ENCODE peak calls at places on chromosomes 6 and 20, in ten cellular contexts. One of them, this sample, is unnamed.
A peak's percentile ranks its signal among the peaks of the same experiment; 100 is the strongest.

GRCh38 chr20:52047811-52048302 is 143.7 kb downstream of the ZFP64 start:
- DNase-seq in right cardiac atrium: no peak
- DNase-seq in PC-9: no peak
- DNase-seq in cardiac muscle cell: peak; percentile 23
- DNase-seq in ascending aorta: no peak
- DNase-seq in endothelial cell of umbilical vein: peak; percentile 26
- DNase-seq in heart left ventricle: no peak
- DNase-seq in gastrocnemius medialis: no peak
- DNase-seq in CD8-positive, alpha-beta T cell: peak; percentile 40
- DNase-seq in HL-60: no peak
- DNase-seq in this sample: no peak

GRCh38 chr20:64225166-64225595 is 30.4 kb upstream of the PCMTD2 start:
- DNase-seq in right cardiac atrium: no peak
- DNase-seq in PC-9: no peak
- DNase-seq in cardiac muscle cell: no peak
- DNase-seq in ascending aorta: no peak
- DNase-seq in endothelial cell of umbilical vein: no peak
- DNase-seq in heart left ventricle: no peak
- DNase-seq in gastrocnemius medialis: no peak
- DNase-seq in CD8-positive, alpha-beta T cell: no peak
- DNase-seq in HL-60: no peak
- DNase-seq in this sample: no peak

GRCh38 chr20:63541371-63541770 is 4.2 kb upstream of the PTK6 start:
- DNase-seq in right cardiac atrium: no peak
- DNase-seq in PC-9: no peak
- DNase-seq in cardiac muscle cell: no peak
- DNase-seq in ascending aorta: no peak
- DNase-seq in endothelial cell of umbilical vein: no peak
- DNase-seq in heart left ventricle: no peak
- DNase-seq in gastrocnemius medialis: no peak
- DNase-seq in CD8-positive, alpha-beta T cell: no peak
- DNase-seq in HL-60: no peak
- DNase-seq in this sample: no peak

GRCh38 chr6:46491789-46492547 is 719 bp upstream of the RCAN2 start:
- DNase-seq in right cardiac atrium: peak; percentile 87
- DNase-seq in PC-9: peak; percentile 52
- DNase-seq in cardiac muscle cell: peak; percentile 6
- DNase-seq in ascending aorta: peak; percentile 83
- DNase-seq in endothelial cell of umbilical vein: peak; percentile 10
- DNase-seq in heart left ventricle: peak; percentile 77
- DNase-seq in gastrocnemius medialis: peak; percentile 26
- DNase-seq in CD8-positive, alpha-beta T cell: no peak
- DNase-seq in HL-60: no peak
- DNase-seq in this sample: no peak

GRCh38 chr6:126773122-126773805 is 345.2 kb upstream of the RSPO3 start:
- DNase-seq in right cardiac atrium: peak; percentile 72
- DNase-seq in PC-9: no peak
- DNase-seq in cardiac muscle cell: peak; percentile 27
- DNase-seq in ascending aorta: no peak
- DNase-seq in endothelial cell of umbilical vein: peak; percentile 57
- DNase-seq in heart left ventricle: no peak
- DNase-seq in gastrocnemius medialis: no peak
- DNase-seq in CD8-positive, alpha-beta T cell: no peak
- DNase-seq in HL-60: no peak
- DNase-seq in this sample: no peak

GRCh38 chr6:16821834-16822264 is 60.6 kb upstream of the ATXN1 start:
- DNase-seq in right cardiac atrium: no peak
- DNase-seq in PC-9: no peak
- DNase-seq in cardiac muscle cell: no peak
- DNase-seq in ascending aorta: no peak
- DNase-seq in endothelial cell of umbilical vein: no peak
- DNase-seq in heart left ventricle: no peak
- DNase-seq in gastrocnemius medialis: no peak
- DNase-seq in CD8-positive, alpha-beta T cell: no peak
- DNase-seq in HL-60: no peak
- DNase-seq in this sample: no peak

GRCh38 chr6:33384581-33385020 is 7.0 kb upstream of the KIFC1 start:
- DNase-seq in right cardiac atrium: no peak
- DNase-seq in PC-9: no peak
- DNase-seq in cardiac muscle cell: peak; percentile 78
- DNase-seq in ascending aorta: no peak
- DNase-seq in endothelial cell of umbilical vein: peak; percentile 41
- DNase-seq in heart left ventricle: no peak
- DNase-seq in gastrocnemius medialis: no peak
- DNase-seq in CD8-positive, alpha-beta T cell: no peak
- DNase-seq in HL-60: no peak
- DNase-seq in this sample: no peak

GRCh38 chr6:151096255-151096612 is 143.5 kb upstream of the AKAP12 start:
- DNase-seq in right cardiac atrium: no peak
- DNase-seq in PC-9: no peak
- DNase-seq in cardiac muscle cell: peak; percentile 29
- DNase-seq in ascending aorta: no peak
- DNase-seq in endothelial cell of umbilical vein: no peak
- DNase-seq in heart left ventricle: no peak
- DNase-seq in gastrocnemius medialis: no peak
- DNase-seq in CD8-positive, alpha-beta T cell: no peak
- DNase-seq in HL-60: no peak
- DNase-seq in this sample: no peak

GRCh38 chr20:18596270-18596669 is 8.4 kb downstream of the DTD1 start:
- DNase-seq in right cardiac atrium: no peak
- DNase-seq in PC-9: no peak
- DNase-seq in cardiac muscle cell: no peak
- DNase-seq in ascending aorta: no peak
- DNase-seq in endothelial cell of umbilical vein: no peak
- DNase-seq in heart left ventricle: no peak
- DNase-seq in gastrocnemius medialis: no peak
- DNase-seq in CD8-positive, alpha-beta T cell: no peak
- DNase-seq in HL-60: no peak
- DNase-seq in this sample: no peak

GRCh38 chr6:139433647-139434419 is 59.4 kb upstream of the CITED2 start:
- DNase-seq in right cardiac atrium: no peak
- DNase-seq in PC-9: no peak
- DNase-seq in cardiac muscle cell: no peak
- DNase-seq in ascending aorta: no peak
- DNase-seq in endothelial cell of umbilical vein: peak; percentile 6
- DNase-seq in heart left ventricle: no peak
- DNase-seq in gastrocnemius medialis: no peak
- DNase-seq in CD8-positive, alpha-beta T cell: no peak
- DNase-seq in HL-60: peak; percentile 20
- DNase-seq in this sample: no peak

GRCh38 chr6:105566503-105566902 is 163.6 kb upstream of the PREP start:
- DNase-seq in right cardiac atrium: no peak
- DNase-seq in PC-9: no peak
- DNase-seq in cardiac muscle cell: no peak
- DNase-seq in ascending aorta: no peak
- DNase-seq in endothelial cell of umbilical vein: no peak
- DNase-seq in heart left ventricle: no peak
- DNase-seq in gastrocnemius medialis: no peak
- DNase-seq in CD8-positive, alpha-beta T cell: no peak
- DNase-seq in HL-60: no peak
- DNase-seq in this sample: no peak

GRCh38 chr6:141874930-141875602 is 257.7 kb upstream of the GJE1 start:
- DNase-seq in right cardiac atrium: no peak
- DNase-seq in PC-9: no peak
- DNase-seq in cardiac muscle cell: peak; percentile 79
- DNase-seq in ascending aorta: no peak
- DNase-seq in endothelial cell of umbilical vein: no peak
- DNase-seq in heart left ventricle: no peak
- DNase-seq in gastrocnemius medialis: no peak
- DNase-seq in CD8-positive, alpha-beta T cell: no peak
- DNase-seq in HL-60: peak; percentile 90
- DNase-seq in this sample: no peak

GRCh38 chr6:140344149-140344913 is 969.9 kb upstream of the CITED2 start:
- DNase-seq in right cardiac atrium: no peak
- DNase-seq in PC-9: no peak
- DNase-seq in cardiac muscle cell: peak; percentile 50
- DNase-seq in ascending aorta: no peak
- DNase-seq in endothelial cell of umbilical vein: peak; percentile 70
- DNase-seq in heart left ventricle: no peak
- DNase-seq in gastrocnemius medialis: no peak
- DNase-seq in CD8-positive, alpha-beta T cell: no peak
- DNase-seq in HL-60: no peak
- DNase-seq in this sample: no peak

GRCh38 chr20:44491635-44492395 is 16.1 kb downstream of the TTPAL start:
- DNase-seq in right cardiac atrium: peak; percentile 48
- DNase-seq in PC-9: no peak
- DNase-seq in cardiac muscle cell: peak; percentile 51
- DNase-seq in ascending aorta: no peak
- DNase-seq in endothelial cell of umbilical vein: no peak
- DNase-seq in heart left ventricle: no peak
- DNase-seq in gastrocnemius medialis: peak; percentile 55
- DNase-seq in CD8-positive, alpha-beta T cell: no peak
- DNase-seq in HL-60: no peak
- DNase-seq in this sample: no peak

GRCh38 chr20:13819885-13820645 is 35.2 kb downstream of the NDUFAF5 start:
- DNase-seq in right cardiac atrium: peak; percentile 43
- DNase-seq in PC-9: peak; percentile 16
- DNase-seq in cardiac muscle cell: peak; percentile 59
- DNase-seq in ascending aorta: no peak
- DNase-seq in endothelial cell of umbilical vein: peak; percentile 60
- DNase-seq in heart left ventricle: no peak
- DNase-seq in gastrocnemius medialis: peak; percentile 48
- DNase-seq in CD8-positive, alpha-beta T cell: no peak
- DNase-seq in HL-60: peak; percentile 35
- DNase-seq in this sample: no peak

GRCh38 chr20:45406260-45407066 is 1.6 kb upstream of the DBNDD2 start:
- DNase-seq in right cardiac atrium: peak; percentile 93
- DNase-seq in PC-9: peak; percentile 68
- DNase-seq in cardiac muscle cell: peak; percentile 44
- DNase-seq in ascending aorta: peak; percentile 90
- DNase-seq in endothelial cell of umbilical vein: peak; percentile 35
- DNase-seq in heart left ventricle: peak; percentile 91
- DNase-seq in gastrocnemius medialis: peak; percentile 49
- DNase-seq in CD8-positive, alpha-beta T cell: peak; percentile 37
- DNase-seq in HL-60: peak; percentile 62
- DNase-seq in this sample: no peak

GRCh38 chr6:13063300-13063918 is 264.9 kb downstream of the TBC1D7 start:
- DNase-seq in right cardiac atrium: no peak
- DNase-seq in PC-9: no peak
- DNase-seq in cardiac muscle cell: no peak
- DNase-seq in ascending aorta: no peak
- DNase-seq in endothelial cell of umbilical vein: no peak
- DNase-seq in heart left ventricle: no peak
- DNase-seq in gastrocnemius medialis: no peak
- DNase-seq in CD8-positive, alpha-beta T cell: no peak
- DNase-seq in HL-60: no peak
- DNase-seq in this sample: no peak

GRCh38 chr20:36472656-36473071 is 68.7 kb upstream of the MYL9 start:
- DNase-seq in right cardiac atrium: peak; percentile 87
- DNase-seq in PC-9: peak; percentile 79
- DNase-seq in cardiac muscle cell: no peak
- DNase-seq in ascending aorta: no peak
- DNase-seq in endothelial cell of umbilical vein: no peak
- DNase-seq in heart left ventricle: no peak
- DNase-seq in gastrocnemius medialis: no peak
- DNase-seq in CD8-positive, alpha-beta T cell: peak; percentile 39
- DNase-seq in HL-60: no peak
- DNase-seq in this sample: no peak
- H3K4me3 ChIP-seq in right cardiac atrium: no peak overlapping the region
- H3K4me3 ChIP-seq in PC-9: no peak overlapping the region
- H3K4me3 ChIP-seq in cardiac muscle cell: no peak overlapping the region
- H3K4me3 ChIP-seq in ascending aorta: peak overlapping the region; percentile 52
- H3K4me3 ChIP-seq in endothelial cell of umbilical vein: no peak overlapping the region
- H3K4me3 ChIP-seq in heart left ventricle: peak overlapping the region; percentile 8
- H3K4me3 ChIP-seq in gastrocnemius medialis: peak overlapping the region; percentile 28
- H3K4me3 ChIP-seq in CD8-positive, alpha-beta T cell: no peak overlapping the region
- H3K4me3 ChIP-seq in HL-60: no peak overlapping the region
- H3K4me3 ChIP-seq in this sample: peak overlapping the region; percentile 53

GRCh38 chr6:1591243-1591642 is 18.5 kb upstream of the FOXC1 start:
- DNase-seq in right cardiac atrium: no peak
- DNase-seq in PC-9: no peak
- DNase-seq in cardiac muscle cell: no peak
- DNase-seq in ascending aorta: no peak
- DNase-seq in endothelial cell of umbilical vein: no peak
- DNase-seq in heart left ventricle: no peak
- DNase-seq in gastrocnemius medialis: no peak
- DNase-seq in CD8-positive, alpha-beta T cell: no peak
- DNase-seq in HL-60: no peak
- DNase-seq in this sample: no peak
- H3K27me3 ChIP-seq in right cardiac atrium: no peaks in the 10 kb centered on the region
- H3K27me3 ChIP-seq in PC-9: no peaks in the 10 kb centered on the region
- H3K27me3 ChIP-seq in cardiac muscle cell: peaks cover 15% of the 10 kb centered on the region
- H3K27me3 ChIP-seq in ascending aorta: no peaks in the 10 kb centered on the region
- H3K27me3 ChIP-seq in endothelial cell of umbilical vein: no peaks in the 10 kb centered on the region
- H3K27me3 ChIP-seq in heart left ventricle: peaks cover 14% of the 10 kb centered on the region
- H3K27me3 ChIP-seq in gastrocnemius medialis: peaks cover 30% of the 10 kb centered on the region
- H3K27me3 ChIP-seq in CD8-positive, alpha-beta T cell: peaks cover 10% of the 10 kb centered on the region
- H3K27me3 ChIP-seq in HL-60: peaks cover 26% of the 10 kb centered on the region
- H3K27me3 ChIP-seq in this sample: no peaks in the 10 kb centered on the region

DNA sequence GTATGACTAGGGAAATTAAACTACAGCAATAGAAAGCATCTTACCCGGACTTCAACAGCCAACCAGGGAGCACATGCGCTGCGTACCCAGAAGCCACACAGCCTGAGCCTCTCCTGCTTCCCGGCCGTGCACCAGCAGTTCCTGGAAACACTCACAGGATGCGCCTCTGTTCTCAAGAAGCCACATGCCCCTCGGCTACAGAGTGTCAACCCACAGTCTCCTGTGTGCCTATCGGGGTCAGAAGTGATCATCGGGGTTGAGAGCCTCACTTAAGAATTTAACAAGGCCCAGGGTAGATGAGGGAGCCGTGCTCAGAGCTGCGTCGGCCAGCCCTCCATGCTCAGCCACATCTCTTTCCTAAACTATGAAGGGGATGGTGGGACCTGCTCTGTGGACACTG is 147.2 kb upstream of the GGTLC1 start:
- DNase-seq in right cardiac atrium: no peak
- DNase-seq in PC-9: no peak
- DNase-seq in cardiac muscle cell: no peak
- DNase-seq in ascending aorta: no peak
- DNase-seq in endothelial cell of umbilical vein: no peak
- DNase-seq in heart left ventricle: no peak
- DNase-seq in gastrocnemius medialis: no peak
- DNase-seq in CD8-positive, alpha-beta T cell: no peak
- DNase-seq in HL-60: no peak
- DNase-seq in this sample: no peak
- H3K4me3 ChIP-seq in right cardiac atrium: no peak overlapping the region
- H3K4me3 ChIP-seq in PC-9: no peak overlapping the region
- H3K4me3 ChIP-seq in cardiac muscle cell: no peak overlapping the region
- H3K4me3 ChIP-seq in ascending aorta: no peak overlapping the region
- H3K4me3 ChIP-seq in endothelial cell of umbilical vein: no peak overlapping the region
- H3K4me3 ChIP-seq in heart left ventricle: no peak overlapping the region
- H3K4me3 ChIP-seq in gastrocnemius medialis: no peak overlapping the region
- H3K4me3 ChIP-seq in CD8-positive, alpha-beta T cell: no peak overlapping the region
- H3K4me3 ChIP-seq in HL-60: no peak overlapping the region
- H3K4me3 ChIP-seq in this sample: no peak overlapping the region

DNA sequence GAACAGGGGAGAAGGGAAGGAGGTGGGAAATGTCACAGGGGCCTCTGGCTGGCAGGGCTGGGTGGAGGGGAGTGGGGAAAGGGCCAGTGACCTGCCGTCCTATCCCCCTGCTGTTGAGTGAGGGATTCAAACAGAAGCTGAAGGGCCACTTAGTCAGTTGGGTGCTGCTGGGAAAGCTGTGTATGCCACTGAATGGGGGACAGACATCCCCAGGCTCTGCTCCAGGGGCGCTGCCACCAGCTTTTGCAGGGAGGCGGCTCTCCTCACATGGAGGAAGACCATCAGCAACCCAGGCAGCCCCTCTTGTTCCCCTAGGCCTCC is 50.0 kb downstream of the MDGA1 start:
- DNase-seq in right cardiac atrium: no peak
- DNase-seq in PC-9: no peak
- DNase-seq in cardiac muscle cell: no peak
- DNase-seq in ascending aorta: no peak
- DNase-seq in endothelial cell of umbilical vein: no peak
- DNase-seq in heart left ventricle: no peak
- DNase-seq in gastrocnemius medialis: no peak
- DNase-seq in CD8-positive, alpha-beta T cell: no peak
- DNase-seq in HL-60: no peak
- DNase-seq in this sample: no peak
- H3K27me3 ChIP-seq in right cardiac atrium: no peaks in the 10 kb centered on the region
- H3K27me3 ChIP-seq in PC-9: no peaks in the 10 kb centered on the region
- H3K27me3 ChIP-seq in cardiac muscle cell: peaks cover 20% of the 10 kb centered on the region
- H3K27me3 ChIP-seq in ascending aorta: no peaks in the 10 kb centered on the region
- H3K27me3 ChIP-seq in endothelial cell of umbilical vein: peaks cover 14% of the 10 kb centered on the region
- H3K27me3 ChIP-seq in heart left ventricle: peaks cover 3% of the 10 kb centered on the region
- H3K27me3 ChIP-seq in gastrocnemius medialis: peaks cover 23% of the 10 kb centered on the region
- H3K27me3 ChIP-seq in CD8-positive, alpha-beta T cell: peaks cover 2% of the 10 kb centered on the region
- H3K27me3 ChIP-seq in HL-60: no peaks in the 10 kb centered on the region
- H3K27me3 ChIP-seq in this sample: no peaks in the 10 kb centered on the region

This sample was measured in thoracic aorta.